ENCODE peak calls at places on chromosomes 4 and X, in seven cellular contexts. R is DND-41, W is A549, Y is adrenal gland, A is glutamatergic neuron, T is fibroblast of lung, P is fibroblast of mammary gland. S is an unnamed sample.

GRCh38 chr4:185128272-185129119 is 14.6 kb upstream of the SLC25A4 start:
- DNase-seq in W (peak), T (no peak), Y (no peak), P (no peak), R (no peak), A (peak), S (peak)

GRCh38 chrX:2654436-2655340 is 36.4 kb upstream of the CD99 start:
- DNase-seq in W (peak), Y (no peak), A (no peak), T (no peak), R (no peak), P (no peak), S (peak)

GRCh38 chrX:149881081-149881711 is at the start of gene MAGEA8:
- DNase-seq in R (no peak), Y (no peak), P (no peak), A (no peak), T (no peak), W (no peak), S (no peak)

GRCh38 chrX:71454222-71454621 is 78.7 kb upstream of the OGT start:
- DNase-seq in P (no peak), T (no peak), Y (peak), W (no peak), R (no peak), A (no peak), S (no peak)

GRCh38 chr4:26802790-26803189 is 57.9 kb upstream of the STIM2 start:
- DNase-seq in R (no peak), T (no peak), Y (no peak), W (no peak), A (no peak), P (no peak), S (no peak)

GRCh38 chrX:43882294-43882681 is at the start of gene MAOB:
- DNase-seq in A (peak), R (no peak), P (peak), Y (peak), W (no peak), T (no peak), S (peak)

GRCh38 chr4:153215976-153216375 is 11.7 kb downstream of the TRIM2 start:
- DNase-seq in W (no peak), P (peak), T (peak), R (no peak), Y (no peak), A (no peak), S (no peak)

GRCh38 chr4:1806596-1807257 is 13.6 kb downstream of the FGFR3 start:
- DNase-seq in R (no peak), T (no peak), W (no peak), Y (no peak), A (no peak), P (no peak), S (peak)

GRCh38 chr4:41796545-41797210 is 48.2 kb upstream of the PHOX2B start:
- DNase-seq in R (no peak), W (no peak), Y (no peak), T (no peak), A (peak), P (no peak), S (no peak)

GRCh38 chr4:68732653-68733466 is 62.4 kb upstream of the UGT2B15 start:
- DNase-seq in P (no peak), R (no peak), A (no peak), Y (no peak), T (no peak), W (peak), S (no peak)

GRCh38 chrX:77899081-77899828 is at the start of gene COX7B:
- DNase-seq in W (peak), R (peak), Y (peak), T (peak), A (peak), P (peak), S (peak)

S was measured in thyroid gland.